ENCODE peak calls at places on chromosome 5, in four cellular contexts. Z is H1, F is H9, Q is trophoblast cell. G is an unnamed sample.

GRCh38 chr5:151724360-151724759 is 34.1 kb downstream of the ATOX1 start:
- DNase-seq in Q (no peak), Z (no peak), F (no peak), G (no peak)

GRCh38 chr5:95113489-95113888 is 171.4 kb downstream of the MCTP1 start:
- DNase-seq in Q (no peak), F (peak), Z (peak), G (no peak)

GRCh38 chr5:137481596-137481995 is 17.5 kb downstream of the SPOCK1 start:
- DNase-seq in Z (no peak), F (no peak), Q (no peak), G (no peak)

GRCh38 chr5:154849791-154850201 is 607 bp downstream of the FAXDC2 start:
- DNase-seq in Z (no peak), Q (no peak), F (no peak), G (no peak)

GRCh38 chr5:133635051-133635450 is 22.7 kb upstream of the FSTL4 start:
- DNase-seq in F (no peak), Q (no peak), Z (no peak), G (no peak)

GRCh38 chr5:7851617-7852289 is 820 bp upstream of the CFAP90 start:
- DNase-seq in Q (peak), Z (no peak), F (no peak), G (no peak)

GRCh38 chr5:57175586-57175985 is 1.7 kb downstream of the GPBP1 start:
- DNase-seq in Q (no peak), Z (no peak), F (no peak), G (no peak)

GRCh38 chr5:170986598-170986997 is 124.8 kb downstream of the RANBP17 start:
- DNase-seq in F (no peak), Z (no peak), Q (no peak), G (no peak)

GRCh38 chr5:84298628-84299027 is 86.1 kb downstream of the EDIL3 start:
- DNase-seq in Q (no peak), Z (no peak), F (no peak), G (no peak)

GRCh38 chr5:126594077-126594476 is 942 bp downstream of the ALDH7A1 start:
- DNase-seq in F (no peak), Z (no peak), Q (peak), G (no peak)

GRCh38 chr5:158050401-158050800 is 191.5 kb upstream of the CLINT1 start:
- DNase-seq in F (no peak), Q (no peak), Z (no peak), G (no peak)

GRCh38 chr5:168340487-168340886 is 49.0 kb downstream of the WWC1 start:
- DNase-seq in Q (no peak), F (no peak), Z (no peak), G (no peak)

GRCh38 chr5:134380367-134380766 is 9.0 kb downstream of the UBE2B start:
- DNase-seq in F (no peak), Q (no peak), Z (no peak), G (no peak)

GRCh38 chr5:5239191-5239590 is 99.1 kb downstream of the ADAMTS16 start:
- DNase-seq in Q (no peak), F (no peak), Z (no peak), G (no peak)

GRCh38 chr5:40446910-40447309 is 232.8 kb upstream of the PTGER4 start:
- DNase-seq in Z (no peak), Q (peak), F (no peak), G (no peak)

GRCh38 chr5:75601996-75602395 is 9.3 kb upstream of the ANKDD1B start:
- DNase-seq in Z (no peak), F (no peak), Q (peak), G (no peak)

GRCh38 chr5:150410524-150411244 is 2.0 kb downstream of the CD74 start:
- DNase-seq in Q (peak), Z (no peak), F (peak), G (peak)

GRCh38 chr5:112594060-112594850 is 143.4 kb upstream of the APC start:
- DNase-seq in F (no peak), Q (no peak), Z (no peak), G (no peak)

GRCh38 chr5:151156732-151157402 is 712 bp downstream of the ANXA6 start:
- DNase-seq in F (peak), Q (no peak), Z (no peak), G (no peak)

GRCh38 chr5:58348996-58349728 is 110.7 kb downstream of the PLK2 start:
- DNase-seq in F (no peak), Z (no peak), Q (no peak), G (no peak)

GRCh38 chr5:32690153-32690552 is 21.0 kb upstream of the NPR3 start:
- DNase-seq in F (no peak), Q (no peak), Z (no peak), G (no peak)

GRCh38 chr5:54457094-54457531 is 1.6 kb downstream of the HSPB3 start:
- DNase-seq in F (no peak), Z (no peak), Q (peak), G (no peak)

GRCh38 chr5:54454602-54455001 is 897 bp upstream of the HSPB3 start:
- DNase-seq in Z (no peak), Q (no peak), F (no peak), G (no peak)

GRCh38 chr5:54458221-54458620 is 2.7 kb downstream of the HSPB3 start:
- DNase-seq in Q (no peak), F (no peak), Z (no peak), G (no peak)

GRCh38 chr5:54453091-54453490 is 2.4 kb upstream of the HSPB3 start:
- DNase-seq in F (no peak), Z (no peak), Q (no peak), G (no peak)

GRCh38 chr5:54455413-54456157 is at the start of gene HSPB3:
- DNase-seq in Q (peak), F (no peak), Z (no peak), G (no peak)
- H2BK12ac ChIP-seq in Q (peak), F (no peak), Z (no peak), G (no peak)

GRCh38 chr5:103119067-103119764 is 722 bp downstream of the GIN1 start:
- DNase-seq in Q (no peak), F (no peak), Z (no peak), G (peak)
- H3K14ac ChIP-seq in Q (peak), F (peak), Z (no peak), G (no peak)

GRCh38 chr5:173825215-173825865 is 62.8 kb upstream of the CPEB4 start:
- DNase-seq in F (no peak), Z (no peak), Q (peak), G (no peak)
- H2BK12ac ChIP-seq in F (no peak), Z (no peak), Q (peak), G (no peak)

GRCh38 chr5:78758169-78758839 is 109.7 kb upstream of the LHFPL2 start:
- DNase-seq in F (no peak), Z (no peak), Q (no peak), G (no peak)

GRCh38 chr5:78756853-78757252 is 108.3 kb upstream of the LHFPL2 start:
- DNase-seq in Q (no peak), F (no peak), Z (no peak), G (no peak)

GRCh38 chr5:78757269-78758053 is 108.9 kb upstream of the LHFPL2 start:
- DNase-seq in F (no peak), Q (no peak), Z (no peak), G (no peak)

GRCh38 chr5:78754655-78755054 is 106.1 kb upstream of the LHFPL2 start:
- DNase-seq in Q (no peak), F (no peak), Z (no peak), G (no peak)

GRCh38 chr5:78755822-78756429 is 107.4 kb upstream of the LHFPL2 start:
- DNase-seq in Z (no peak), Q (no peak), F (no peak), G (no peak)
- H3K14ac ChIP-seq in Z (no peak), Q (no peak), F (no peak), G (no peak)

GRCh38 chr5:173595826-173596225 is 20.6 kb downstream of the BOD1 start:
- DNase-seq in Z (no peak), Q (no peak), F (no peak), G (no peak)

GRCh38 chr5:173592050-173592669 is 24.3 kb downstream of the BOD1 start:
- DNase-seq in Q (no peak), Z (no peak), F (no peak), G (no peak)

GRCh38 chr5:173591300-173591622 is 25.2 kb downstream of the BOD1 start:
- DNase-seq in F (no peak), Z (no peak), Q (peak), G (no peak)

GRCh38 chr5:173594061-173594460 is 22.4 kb downstream of the BOD1 start:
- DNase-seq in Q (no peak), F (no peak), Z (no peak), G (no peak)

GRCh38 chr5:173590436-173591299 is 25.8 kb downstream of the BOD1 start:
- DNase-seq in Z (no peak), F (no peak), Q (no peak), G (no peak)
- H2BK12ac ChIP-seq in Z (no peak), F (no peak), Q (no peak), G (no peak)

G was measured in neuronal stem cell.